ENCODE peak calls at places on chromosome 21, in four cellular contexts. E is CD4-positive, alpha-beta T cell; H is OCI-M1; G is astrocyte. W is an unnamed sample.

GRCh38 chr21:45523411-45524101 is 18.7 kb downstream of the SLC19A1 start:
- DNase-seq in E (no peak), H (no peak), G (no peak), W (no peak)

GRCh38 chr21:16942703-16943102 is 570.1 kb upstream of the CXADR start:
- DNase-seq in E (no peak), H (no peak), G (peak), W (no peak)

GRCh38 chr21:41143596-41144325 is 24.2 kb upstream of the BACE2 start:
- DNase-seq in E (no peak), H (no peak), G (no peak), W (no peak)

GRCh38 chr21:29875873-29876272 is 63.9 kb downstream of the GRIK1 start:
- DNase-seq in E (no peak), H (no peak), G (no peak), W (no peak)

GRCh38 chr21:36753556-36753955 is 54.6 kb downstream of the SIM2 start:
- DNase-seq in E (no peak), H (no peak), G (peak), W (no peak)

GRCh38 chr21:44332383-44332782 is 6.8 kb downstream of the CFAP410 start:
- DNase-seq in E (no peak), H (no peak), G (no peak), W (no peak)

GRCh38 chr21:44303490-44303981 is 3.7 kb downstream of the PFKL start:
- DNase-seq in E (no peak), H (no peak), G (no peak), W (no peak)

GRCh38 chr21:33268736-33269441 is 2.7 kb downstream of the IL10RB start:
- DNase-seq in E (peak), H (no peak), G (no peak), W (peak)

GRCh38 chr21:43944757-43945156 is 67.4 kb upstream of the TRAPPC10 start:
- DNase-seq in E (no peak), H (no peak), G (no peak), W (no peak)

GRCh38 chr21:45870421-45870820 is 111.1 kb upstream of the COL6A1 start:
- DNase-seq in E (no peak), H (no peak), G (no peak), W (no peak)

GRCh38 chr21:24163539-24163938 is 1443.7 kb downstream of the MRPL39 start:
- DNase-seq in E (no peak), H (no peak), G (no peak), W (no peak)

GRCh38 chr21:37166733-37167132 is 93.7 kb downstream of the TTC3 start:
- DNase-seq in E (no peak), H (peak), G (no peak), W (peak)

GRCh38 chr21:37076087-37076486 is 3.0 kb downstream of the TTC3 start:
- DNase-seq in E (no peak), H (no peak), G (no peak), W (no peak)

GRCh38 chr21:44886113-44887075 is 12.9 kb upstream of the PTTG1IP start:
- DNase-seq in E (no peak), H (no peak), G (no peak), W (no peak)

GRCh38 chr21:25607151-25607811 is at the start of gene MRPL39:
- DNase-seq in E (peak), H (peak), G (peak), W (peak)

GRCh38 chr21:23853796-23854379 is 1753.4 kb downstream of the MRPL39 start:
- DNase-seq in E (no peak), H (peak), G (no peak), W (peak)

W was measured in GM10248.